ENCODE peak calls at places on chromosomes 6 and 20, in six cellular contexts. K is effector CD4-positive, alpha-beta T cell; E is sigmoid colon; L is stimulated activated CD4-positive, alpha-beta T cell treated with anti-CD3 and anti-CD28 coated beads, TNF-alpha, amount 100 ng/mL, for 24 hours; N is GM12865; F is H7. X is an unnamed sample.
A peak's percentile ranks its signal among the peaks of the same experiment; 100 is the strongest.

GRCh38 chr6:82862543-82862942 is 203.1 kb downstream of the UBE3D start:
- DNase-seq in K (no peak), E (no peak), L (no peak), N (no peak), F (no peak), X (no peak)

GRCh38 chr6:64750910-64751309 is 956.1 kb downstream of the EYS start:
- DNase-seq in K (no peak), E (no peak), L (no peak), N (no peak), F (no peak), X (no peak)

GRCh38 chr6:24919404-24919892 is 16.3 kb downstream of the RIPOR2 start:
- DNase-seq in K (no peak), E (no peak), L (no peak), N (peak; percentile 66), F (no peak), X (no peak)

GRCh38 chr6:40425192-40425919 is 161.8 kb downstream of the LRFN2 start:
- DNase-seq in K (no peak), E (no peak), L (no peak), N (no peak), F (no peak), X (no peak)

GRCh38 chr6:157036245-157036681 is 259.1 kb downstream of the ARID1B start:
- DNase-seq in K (no peak), E (no peak), L (no peak), N (no peak), F (no peak), X (no peak)

GRCh38 chr20:3777726-3778629 is 3.3 kb downstream of the SPEF1 start:
- DNase-seq in K (peak; percentile 23), E (peak; percentile 90), L (no peak), N (no peak), F (peak; percentile 95), X (peak; percentile 91)

GRCh38 chr6:103122766-103123601 is 1729.5 kb downstream of the GRIK2 start:
- DNase-seq in K (no peak), E (no peak), L (no peak), N (peak; percentile 70), F (peak; percentile 16), X (no peak)

GRCh38 chr6:137871299-137871698 is 4.2 kb downstream of the TNFAIP3 start:
- DNase-seq in K (no peak), E (no peak), L (no peak), N (peak; percentile 58), F (no peak), X (no peak)

GRCh38 chr6:159594750-159595117 is 98.3 kb downstream of the SOD2 start:
- DNase-seq in K (no peak), E (no peak), L (no peak), N (no peak), F (no peak), X (no peak)

GRCh38 chr6:1678201-1678600 is 68.5 kb downstream of the FOXC1 start:
- DNase-seq in K (no peak), E (no peak), L (no peak), N (no peak), F (peak; percentile 41), X (no peak)

GRCh38 chr6:43992126-43992663 is 135.1 kb downstream of the MRPL14 start:
- DNase-seq in K (no peak), E (peak; percentile 15), L (no peak), N (no peak), F (no peak), X (peak; percentile 20)

GRCh38 chr6:56914791-56915658 is 39.9 kb upstream of the BEND6 start:
- DNase-seq in K (no peak), E (no peak), L (no peak), N (no peak), F (no peak), X (no peak)

GRCh38 chr20:62227977-62228958 is 8.2 kb upstream of the HRH3 start:
- DNase-seq in K (no peak), E (no peak), L (no peak), N (no peak), F (peak; percentile 90), X (no peak)

GRCh38 chr20:10553326-10553984 is 118.3 kb downstream of the SLX4IP start:
- DNase-seq in K (no peak), E (peak; percentile 79), L (no peak), N (peak; percentile 71), F (peak; percentile 36), X (peak; percentile 88)